ENCODE peak calls at places on chromosomes 6 and 20, in four cellular contexts. R is activated CD8-positive, alpha-beta T cell treated with anti-CD3 and anti-CD28 coated beads for 36 hours; K is HCT116; B is PC-3. N is an unnamed sample.

GRCh38 chr20:17961600-17961965 is 7.0 kb downstream of the SNX5 start:
- ATAC-seq in R (no peak), B (no peak), K (no peak), N (no peak)

GRCh38 chr20:18324596-18325089 is 36.3 kb downstream of the ZNF133 start:
- ATAC-seq in K (no peak), B (no peak), R (no peak), N (no peak)

GRCh38 chr6:19896580-19897010 is 59.4 kb downstream of the ID4 start:
- ATAC-seq in B (no peak), K (no peak), R (no peak), N (no peak)

GRCh38 chr6:150150821-150151646 is 8.2 kb downstream of the PPP1R14C start:
- ATAC-seq in B (no peak), K (no peak), R (no peak), N (no peak)

GRCh38 chr20:51514252-51514651 is 28.3 kb downstream of the NFATC2 start:
- ATAC-seq in R (no peak), K (no peak), B (no peak), N (no peak)

GRCh38 chr6:1789092-1789491 is 179.4 kb downstream of the FOXC1 start:
- ATAC-seq in R (no peak), K (no peak), B (no peak), N (no peak)

GRCh38 chr6:24838081-24838480 is 39.4 kb upstream of the ARMH2 start:
- ATAC-seq in K (no peak), R (no peak), B (no peak), N (no peak)

GRCh38 chr6:20024316-20024673 is 187.1 kb downstream of the ID4 start:
- ATAC-seq in K (no peak), R (peak; percentile 17), B (no peak), N (no peak)

GRCh38 chr6:137967689-137968467 is 100.8 kb downstream of the TNFAIP3 start:
- ATAC-seq in K (no peak), R (no peak), B (no peak), N (no peak)

GRCh38 chr6:142679907-142680306 is 265.1 kb downstream of the HIVEP2 start:
- ATAC-seq in R (no peak), B (no peak), K (no peak), N (no peak)

N was measured in esophagus mucosa.